ENCODE peak calls at places on chromosomes 16 and 17, in seven cellular contexts. One of them, this sample, is unnamed.

GRCh38 chr17:7709031-7709430 is 4.0 kb downstream of the EFNB3 start:
- DNase-seq in A549: no peak
- DNase-seq in IMR-90: no peak
- DNase-seq in HCT116: no peak
- DNase-seq in H1: no peak
- DNase-seq in K562: no peak
- DNase-seq in HepG2: no peak
- DNase-seq in this sample: no peak

GRCh38 chr17:82429824-82430223 is 11.4 kb upstream of the OGFOD3 start:
- DNase-seq in A549: no peak
- DNase-seq in IMR-90: no peak
- DNase-seq in HCT116: no peak
- DNase-seq in H1: no peak
- DNase-seq in K562: no peak
- DNase-seq in HepG2: no peak
- DNase-seq in this sample: no peak

GRCh38 chr16:84827897-84828296 is 8.1 kb downstream of the CRISPLD2 start:
- DNase-seq in A549: no peak
- DNase-seq in IMR-90: no peak
- DNase-seq in HCT116: no peak
- DNase-seq in H1: no peak
- DNase-seq in K562: no peak
- DNase-seq in HepG2: no peak
- DNase-seq in this sample: no peak

GRCh38 chr17:15260376-15261062 is 4.6 kb downstream of the PMP22 start:
- DNase-seq in A549: peak; percentile 85
- DNase-seq in IMR-90: peak; percentile 88
- DNase-seq in HCT116: no peak
- DNase-seq in H1: peak; percentile 47
- DNase-seq in K562: peak; percentile 81
- DNase-seq in HepG2: peak; percentile 35
- DNase-seq in this sample: no peak

GRCh38 chr17:73508057-73508930 is 136.0 kb downstream of the SDK2 start:
- DNase-seq in A549: no peak
- DNase-seq in IMR-90: no peak
- DNase-seq in HCT116: no peak
- DNase-seq in H1: no peak
- DNase-seq in K562: no peak
- DNase-seq in HepG2: no peak
- DNase-seq in this sample: no peak

GRCh38 chr17:6137716-6138502 is 67.7 kb downstream of the WSCD1 start:
- DNase-seq in A549: no peak
- DNase-seq in IMR-90: no peak
- DNase-seq in HCT116: no peak
- DNase-seq in H1: no peak
- DNase-seq in K562: no peak
- DNase-seq in HepG2: no peak
- DNase-seq in this sample: no peak

GRCh38 chr16:65833171-65833871 is 533.2 kb upstream of the CDH5 start:
- DNase-seq in A549: no peak
- DNase-seq in IMR-90: peak; percentile 84
- DNase-seq in HCT116: no peak
- DNase-seq in H1: no peak
- DNase-seq in K562: peak; percentile 16
- DNase-seq in HepG2: no peak
- DNase-seq in this sample: no peak

GRCh38 chr16:88754109-88754911 is 30.7 kb downstream of the PIEZO1 start:
- DNase-seq in A549: no peak
- DNase-seq in IMR-90: no peak
- DNase-seq in HCT116: no peak
- DNase-seq in H1: no peak
- DNase-seq in K562: no peak
- DNase-seq in HepG2: no peak
- DNase-seq in this sample: no peak

GRCh38 chr16:2976201-2976600 is 4.0 kb downstream of the PKMYT1 start:
- DNase-seq in A549: no peak
- DNase-seq in IMR-90: no peak
- DNase-seq in HCT116: no peak
- DNase-seq in H1: no peak
- DNase-seq in K562: no peak
- DNase-seq in HepG2: no peak
- DNase-seq in this sample: no peak

GRCh38 chr17:75535119-75535537 is 9.6 kb downstream of the LLGL2 start:
- DNase-seq in A549: no peak
- DNase-seq in IMR-90: no peak
- DNase-seq in HCT116: no peak
- DNase-seq in H1: no peak
- DNase-seq in K562: no peak
- DNase-seq in HepG2: no peak
- DNase-seq in this sample: peak; percentile 26

GRCh38 chr17:11487469-11487868 is 110.8 kb upstream of the DNAH9 start:
- DNase-seq in A549: no peak
- DNase-seq in IMR-90: no peak
- DNase-seq in HCT116: no peak
- DNase-seq in H1: no peak
- DNase-seq in K562: no peak
- DNase-seq in HepG2: no peak
- DNase-seq in this sample: no peak

GRCh38 chr17:9179602-9180001 is 158.3 kb downstream of the NTN1 start:
- DNase-seq in A549: no peak
- DNase-seq in IMR-90: no peak
- DNase-seq in HCT116: no peak
- DNase-seq in H1: no peak
- DNase-seq in K562: no peak
- DNase-seq in HepG2: no peak
- DNase-seq in this sample: no peak

GRCh38 chr16:4850211-4850610 is 2.9 kb downstream of the UBN1 start:
- DNase-seq in A549: no peak
- DNase-seq in IMR-90: peak; percentile 6
- DNase-seq in HCT116: no peak
- DNase-seq in H1: no peak
- DNase-seq in K562: peak; percentile 63
- DNase-seq in HepG2: no peak
- DNase-seq in this sample: no peak
- TF ChIP-seq CEBPB in A549: no peak
- TF ChIP-seq CEBPB in IMR-90: no peak
- TF ChIP-seq CEBPB in HCT116: no peak
- TF ChIP-seq CEBPB in H1: no peak
- TF ChIP-seq CEBPB in K562: no peak
- TF ChIP-seq CEBPB in HepG2: no peak
- TF ChIP-seq CEBPB in this sample: no peak

DNA sequence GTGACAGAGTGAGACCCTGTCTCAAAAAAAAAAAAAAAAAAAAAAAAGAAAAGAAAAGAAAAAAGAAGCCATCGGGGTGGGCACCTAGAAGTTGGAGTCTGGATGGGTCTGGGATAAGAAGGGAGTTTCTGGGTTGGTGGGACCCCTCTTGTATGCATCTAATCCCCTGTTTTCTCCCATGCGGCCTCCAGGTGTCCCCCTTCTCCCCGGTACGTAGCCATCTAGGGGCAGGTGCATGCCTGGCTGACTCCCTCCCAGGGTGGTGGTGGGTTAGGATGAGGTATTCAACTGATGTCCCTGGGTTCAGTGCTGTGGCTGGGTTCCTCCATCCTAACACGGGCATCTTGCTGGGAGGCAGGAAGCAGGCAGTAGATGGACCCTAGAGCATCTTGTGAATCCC is 13.0 kb downstream of the FMNL1 start:
- DNase-seq in A549: peak; percentile 66
- DNase-seq in IMR-90: no peak
- DNase-seq in HCT116: no peak
- DNase-seq in H1: no peak
- DNase-seq in K562: peak; percentile 59
- DNase-seq in HepG2: peak; percentile 69
- DNase-seq in this sample: no peak
- TF ChIP-seq CEBPB in A549: no peak
- TF ChIP-seq CEBPB in IMR-90: no peak
- TF ChIP-seq CEBPB in HCT116: no peak
- TF ChIP-seq CEBPB in H1: no peak
- TF ChIP-seq CEBPB in K562: no peak
- TF ChIP-seq CEBPB in HepG2: no peak
- TF ChIP-seq CEBPB in this sample: no peak

GRCh38 chr16:21100447-21100846 is 50.2 kb downstream of the DNAH3 start:
- DNase-seq in A549: peak; percentile 81
- DNase-seq in IMR-90: peak; percentile 90
- DNase-seq in HCT116: peak; percentile 19
- DNase-seq in H1: no peak
- DNase-seq in K562: no peak
- DNase-seq in HepG2: no peak
- DNase-seq in this sample: no peak
- TF ChIP-seq CEBPB in A549: no peak
- TF ChIP-seq CEBPB in IMR-90: no peak
- TF ChIP-seq CEBPB in HCT116: no peak
- TF ChIP-seq CEBPB in H1: no peak
- TF ChIP-seq CEBPB in K562: no peak
- TF ChIP-seq CEBPB in HepG2: no peak
- TF ChIP-seq CEBPB in this sample: no peak

DNA sequence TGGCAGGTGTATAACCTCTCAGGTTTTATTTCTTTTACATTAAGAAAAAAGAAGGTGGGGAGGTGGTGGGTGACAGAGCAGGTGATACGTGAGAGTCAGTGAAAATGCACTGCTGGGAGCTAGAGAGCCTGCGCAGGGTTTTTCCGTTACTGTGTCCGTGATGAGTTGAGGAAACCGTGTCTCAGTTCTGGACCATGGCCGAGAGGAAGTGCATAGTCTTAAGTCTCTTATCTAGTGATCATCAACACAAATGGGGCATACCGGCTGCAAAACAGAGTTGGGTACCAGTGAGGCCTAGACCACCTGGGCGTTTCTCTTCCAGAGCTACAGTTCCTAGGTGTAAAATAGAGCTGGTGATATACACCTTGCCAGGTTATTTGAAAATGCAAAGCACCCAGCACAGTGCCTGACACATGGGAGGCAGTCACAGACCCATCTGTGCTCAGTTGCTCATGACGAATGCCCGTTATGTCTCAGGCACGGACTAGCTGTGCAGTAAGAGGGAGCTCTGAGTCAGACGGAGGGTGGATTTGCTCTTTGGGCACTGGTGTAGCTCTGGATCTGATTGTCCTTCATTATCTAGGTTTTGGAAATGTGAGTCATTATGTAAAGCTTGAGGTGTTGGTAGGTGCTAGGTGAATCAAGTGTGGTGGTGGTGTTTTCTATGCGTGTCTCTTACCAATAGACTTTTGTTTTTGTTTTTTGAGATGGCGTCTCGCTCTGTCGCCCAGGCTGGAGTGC is 60.9 kb downstream of the RPTOR start:
- DNase-seq in A549: peak; percentile 23
- DNase-seq in IMR-90: peak; percentile 44
- DNase-seq in HCT116: no peak
- DNase-seq in H1: no peak
- DNase-seq in K562: peak; percentile 23
- DNase-seq in HepG2: peak; percentile 50
- DNase-seq in this sample: peak; percentile 85
- TF ChIP-seq CEBPB in A549: no peak
- TF ChIP-seq CEBPB in IMR-90: no peak
- TF ChIP-seq CEBPB in HCT116: no peak
- TF ChIP-seq CEBPB in H1: no peak
- TF ChIP-seq CEBPB in K562: no peak
- TF ChIP-seq CEBPB in HepG2: no peak
- TF ChIP-seq CEBPB in this sample: no peak

DNA sequence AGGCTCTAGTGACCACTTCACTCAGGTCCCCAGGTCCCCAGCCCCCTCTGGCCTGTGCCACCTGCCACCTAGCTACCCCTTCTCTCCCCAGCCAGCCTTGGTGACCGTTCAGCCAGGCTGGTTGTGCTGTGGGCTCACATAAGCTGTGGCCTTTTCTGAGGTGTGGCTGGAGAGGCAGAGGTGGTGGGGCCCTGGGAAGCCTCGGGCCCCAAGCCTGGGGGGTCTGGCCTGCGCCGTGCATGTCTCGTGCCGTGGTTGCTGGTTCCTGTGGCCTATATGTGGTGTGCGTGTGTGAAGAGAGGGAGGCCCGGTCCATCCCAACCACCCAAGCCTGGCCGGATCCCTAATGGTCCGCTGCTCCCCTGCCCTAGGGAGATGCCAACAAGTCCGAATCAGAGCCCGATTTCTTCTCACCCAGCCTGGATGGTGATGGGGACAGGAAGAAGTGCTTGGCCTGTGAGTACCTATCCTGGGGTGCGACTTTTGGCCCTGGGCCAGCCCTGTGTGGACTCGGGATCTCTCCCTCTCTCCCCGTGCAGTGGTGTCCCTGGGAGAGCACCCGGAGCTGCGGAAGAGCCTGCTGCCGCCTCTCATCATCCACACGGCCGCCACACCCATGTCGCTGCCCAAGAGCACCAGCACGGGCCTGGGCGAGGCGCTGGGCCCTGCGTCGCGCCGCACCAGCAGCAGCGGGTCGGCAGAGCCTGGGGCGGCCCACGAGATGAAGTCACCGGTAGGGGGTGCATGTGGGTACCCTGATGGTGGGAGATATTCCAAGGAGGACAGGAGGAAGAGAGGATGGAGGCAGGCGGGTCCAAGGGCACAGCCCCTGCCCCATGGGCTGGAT is 35.9 kb downstream of the CACNA1G start:
- DNase-seq in A549: no peak
- DNase-seq in IMR-90: no peak
- DNase-seq in HCT116: no peak
- DNase-seq in H1: peak; percentile 38
- DNase-seq in K562: peak; percentile 57
- DNase-seq in HepG2: no peak
- DNase-seq in this sample: no peak
- TF ChIP-seq CEBPB in A549: no peak
- TF ChIP-seq CEBPB in IMR-90: no peak
- TF ChIP-seq CEBPB in HCT116: no peak
- TF ChIP-seq CEBPB in H1: no peak
- TF ChIP-seq CEBPB in K562: no peak
- TF ChIP-seq CEBPB in HepG2: no peak
- TF ChIP-seq CEBPB in this sample: no peak

GRCh38 chr16:11498683-11499082 is 88.0 kb downstream of the LITAF start:
- DNase-seq in A549: no peak
- DNase-seq in IMR-90: no peak
- DNase-seq in HCT116: no peak
- DNase-seq in H1: no peak
- DNase-seq in K562: no peak
- DNase-seq in HepG2: no peak
- DNase-seq in this sample: no peak
- TF ChIP-seq CEBPB in A549: no peak
- TF ChIP-seq CEBPB in IMR-90: no peak
- TF ChIP-seq CEBPB in HCT116: no peak
- TF ChIP-seq CEBPB in H1: no peak
- TF ChIP-seq CEBPB in K562: no peak
- TF ChIP-seq CEBPB in HepG2: no peak
- TF ChIP-seq CEBPB in this sample: no peak

GRCh38 chr16:536746-537145 is 9.2 kb downstream of the CAPN15 start:
- DNase-seq in A549: no peak
- DNase-seq in IMR-90: no peak
- DNase-seq in HCT116: no peak
- DNase-seq in H1: no peak
- DNase-seq in K562: no peak
- DNase-seq in HepG2: no peak
- DNase-seq in this sample: no peak

GRCh38 chr16:537415-538335 is 10.2 kb downstream of the CAPN15 start:
- DNase-seq in A549: no peak
- DNase-seq in IMR-90: no peak
- DNase-seq in HCT116: no peak
- DNase-seq in H1: no peak
- DNase-seq in K562: no peak
- DNase-seq in HepG2: no peak
- DNase-seq in this sample: no peak

GRCh38 chr16:534089-534635 is 6.7 kb downstream of the CAPN15 start:
- DNase-seq in A549: no peak
- DNase-seq in IMR-90: no peak
- DNase-seq in HCT116: no peak
- DNase-seq in H1: no peak
- DNase-seq in K562: no peak
- DNase-seq in HepG2: no peak
- DNase-seq in this sample: no peak

GRCh38 chr16:534856-535445 is 7.4 kb downstream of the CAPN15 start:
- DNase-seq in A549: no peak
- DNase-seq in IMR-90: no peak
- DNase-seq in HCT116: no peak
- DNase-seq in H1: no peak
- DNase-seq in K562: no peak
- DNase-seq in HepG2: no peak
- DNase-seq in this sample: no peak

GRCh38 chr16:535446-536405 is 8.2 kb downstream of the CAPN15 start:
- DNase-seq in A549: peak; percentile 58
- DNase-seq in IMR-90: peak; percentile 52
- DNase-seq in HCT116: peak; percentile 54
- DNase-seq in H1: no peak
- DNase-seq in K562: peak; percentile 50
- DNase-seq in HepG2: no peak
- DNase-seq in this sample: no peak
- TF ChIP-seq CEBPB in A549: no peak
- TF ChIP-seq CEBPB in IMR-90: no peak
- TF ChIP-seq CEBPB in HCT116: no peak
- TF ChIP-seq CEBPB in H1: no peak
- TF ChIP-seq CEBPB in K562: no peak
- TF ChIP-seq CEBPB in HepG2: no peak
- TF ChIP-seq CEBPB in this sample: no peak

This sample was measured in GM12878.